ENCODE peak calls at places on chromosomes 3 and 15, in five cellular contexts. S is endothelial cell of umbilical vein, Y is HepG2, I is SK-N-SH, V is WTC11. E is an unnamed sample.

GRCh38 chr15:48866141-48866563 is 11.8 kb upstream of the EID1 start:
- DNase-seq in I (no peak), Y (no peak), V (no peak), S (no peak), E (no peak)

GRCh38 chr3:55804170-55805095 is 317.3 kb upstream of the WNT5A start:
- DNase-seq in I (no peak), V (no peak), S (no peak), Y (no peak), E (no peak)

GRCh38 chr3:34275811-34276210 is 477.4 kb downstream of the PDCD6IP start:
- DNase-seq in S (no peak), V (no peak), Y (no peak), I (no peak), E (no peak)

GRCh38 chr3:135081451-135082434 is 286.7 kb downstream of the EPHB1 start:
- DNase-seq in I (no peak), Y (no peak), S (no peak), V (no peak), E (no peak)

GRCh38 chr15:68612979-68613740 is 34.4 kb downstream of the CORO2B start:
- DNase-seq in S (no peak), I (no peak), Y (no peak), V (no peak), E (peak)

GRCh38 chr15:45521596-45522167 is 873 bp downstream of the SLC30A4 start:
- DNase-seq in S (peak), Y (peak), I (no peak), V (no peak), E (no peak)

GRCh38 chr3:177144922-177145321 is 52.4 kb downstream of the TBL1XR1 start:
- DNase-seq in S (no peak), I (no peak), V (no peak), Y (no peak), E (no peak)

GRCh38 chr3:122956685-122957455 is 70.7 kb downstream of the SEMA5B start:
- DNase-seq in S (no peak), Y (no peak), I (no peak), V (peak), E (no peak)

GRCh38 chr3:38314112-38314766 is 32.1 kb downstream of the SLC22A14 start:
- DNase-seq in S (no peak), V (no peak), I (peak), Y (no peak), E (no peak)

GRCh38 chr15:68223171-68223570 is 6.4 kb downstream of the CLN6 start:
- DNase-seq in I (no peak), V (no peak), Y (no peak), S (no peak), E (no peak)

GRCh38 chr3:142929109-142929508 is 34.4 kb downstream of the PAQR9 start:
- DNase-seq in V (peak), I (no peak), S (peak), Y (peak), E (peak)

GRCh38 chr3:184155644-184156521 is 706 bp downstream of the DVL3 start:
- DNase-seq in Y (peak), I (peak), V (peak), S (peak), E (no peak)

GRCh38 chr3:14925729-14926591 is 21.4 kb upstream of the NR2C2 start:
- DNase-seq in I (peak), Y (peak), V (no peak), S (peak), E (peak)

GRCh38 chr3:128992926-128993460 is 883 bp downstream of the CFAP92 start:
- DNase-seq in I (no peak), Y (no peak), V (peak), S (no peak), E (no peak)

GRCh38 chr15:85825719-85826118 is 31.0 kb upstream of the KLHL25 start:
- DNase-seq in Y (no peak), S (no peak), I (no peak), V (no peak), E (no peak)

GRCh38 chr15:60635507-60636352 is 156.8 kb upstream of the ICE2 start:
- DNase-seq in S (peak), V (no peak), Y (no peak), I (no peak), E (no peak)

DNA sequence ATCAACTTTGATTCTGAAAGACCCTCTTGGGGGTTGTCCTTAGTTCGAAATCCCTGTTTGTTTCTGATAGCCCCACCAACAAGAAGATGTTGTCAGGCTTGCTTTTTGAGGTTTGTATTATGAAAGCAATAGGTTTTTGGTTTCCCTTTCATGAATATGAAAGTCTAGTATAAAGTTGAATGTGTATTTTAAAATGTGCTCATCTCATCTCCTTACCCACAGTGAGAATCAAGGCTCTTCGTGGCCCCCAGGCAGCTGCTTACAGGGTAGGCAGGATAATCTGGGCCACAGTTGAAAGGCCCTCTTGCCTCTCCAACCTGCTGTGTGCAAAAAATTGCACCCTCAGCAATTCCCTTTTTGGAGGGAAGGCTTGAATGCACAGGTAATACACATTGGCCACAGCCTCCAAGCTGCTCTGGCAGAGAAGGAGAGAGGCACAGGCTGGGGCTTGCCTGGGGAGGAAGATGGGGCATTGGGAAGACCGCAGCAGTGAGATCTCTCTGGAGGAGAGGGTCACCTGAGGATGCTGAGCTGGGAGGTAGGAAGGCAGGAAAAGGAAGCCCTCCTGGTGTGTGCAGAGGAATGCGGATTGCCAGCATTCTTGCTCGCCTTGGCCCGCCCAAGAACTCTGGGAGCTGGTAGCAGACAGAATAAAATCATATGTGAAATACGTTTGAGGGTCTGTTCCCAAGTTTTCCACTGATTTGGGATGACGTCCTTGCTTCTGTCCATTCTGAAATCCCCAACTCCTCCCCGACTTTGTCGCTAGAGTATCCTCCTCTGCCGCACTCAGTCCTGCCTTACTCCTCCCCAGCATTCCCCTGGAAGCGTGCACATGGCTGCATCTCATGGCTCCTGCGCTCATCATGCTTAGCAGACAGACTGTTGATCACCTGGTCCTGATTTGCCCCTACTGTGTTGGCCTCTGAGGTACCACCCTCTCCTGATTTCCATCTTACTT is 196.4 kb downstream of the RPLP1 start:
- DNase-seq in S (no peak), I (no peak), V (peak), Y (no peak), E (no peak)
- TF ChIP-seq MAX in S (no peak), I (no peak), V (peak), Y (no peak), E (no peak)

GRCh38 chr3:114518409-114518808 is 224.6 kb downstream of the TIGIT start:
- DNase-seq in I (no peak), V (no peak), Y (no peak), S (no peak), E (no peak)

GRCh38 chr3:114525278-114525677 is 231.4 kb downstream of the TIGIT start:
- DNase-seq in I (no peak), S (no peak), V (no peak), Y (no peak), E (no peak)

GRCh38 chr3:114519415-114519814 is 225.6 kb downstream of the TIGIT start:
- DNase-seq in I (peak), Y (no peak), S (peak), V (peak), E (peak)
- TF ChIP-seq MAX in I (no peak), Y (no peak), S (no peak), V (no peak), E (no peak)

GRCh38 chr15:78663703-78664102 is 22.7 kb upstream of the CHRNB4 start:
- DNase-seq in V (no peak), I (no peak), Y (no peak), S (no peak), E (no peak)
- TF ChIP-seq MAX in V (no peak), I (no peak), Y (no peak), S (no peak), E (no peak)

GRCh38 chr15:58525926-58526538 is 94.2 kb downstream of the LIPC start:
- DNase-seq in Y (no peak), I (no peak), S (no peak), V (no peak), E (no peak)

GRCh38 chr15:58523634-58524033 is 91.8 kb downstream of the LIPC start:
- DNase-seq in Y (no peak), S (no peak), V (no peak), I (no peak), E (no peak)

GRCh38 chr15:58522391-58522790 is 90.6 kb downstream of the LIPC start:
- DNase-seq in S (no peak), I (no peak), Y (no peak), V (no peak), E (no peak)

GRCh38 chr15:58522865-58523264 is 91.1 kb downstream of the LIPC start:
- DNase-seq in V (no peak), S (no peak), I (no peak), Y (no peak), E (no peak)

GRCh38 chr15:58524247-58524646 is 92.5 kb downstream of the LIPC start:
- DNase-seq in V (no peak), I (no peak), Y (peak), S (no peak), E (no peak)
- TF ChIP-seq MAX in V (no peak), I (no peak), Y (no peak), S (no peak), E (no peak)

DNA sequence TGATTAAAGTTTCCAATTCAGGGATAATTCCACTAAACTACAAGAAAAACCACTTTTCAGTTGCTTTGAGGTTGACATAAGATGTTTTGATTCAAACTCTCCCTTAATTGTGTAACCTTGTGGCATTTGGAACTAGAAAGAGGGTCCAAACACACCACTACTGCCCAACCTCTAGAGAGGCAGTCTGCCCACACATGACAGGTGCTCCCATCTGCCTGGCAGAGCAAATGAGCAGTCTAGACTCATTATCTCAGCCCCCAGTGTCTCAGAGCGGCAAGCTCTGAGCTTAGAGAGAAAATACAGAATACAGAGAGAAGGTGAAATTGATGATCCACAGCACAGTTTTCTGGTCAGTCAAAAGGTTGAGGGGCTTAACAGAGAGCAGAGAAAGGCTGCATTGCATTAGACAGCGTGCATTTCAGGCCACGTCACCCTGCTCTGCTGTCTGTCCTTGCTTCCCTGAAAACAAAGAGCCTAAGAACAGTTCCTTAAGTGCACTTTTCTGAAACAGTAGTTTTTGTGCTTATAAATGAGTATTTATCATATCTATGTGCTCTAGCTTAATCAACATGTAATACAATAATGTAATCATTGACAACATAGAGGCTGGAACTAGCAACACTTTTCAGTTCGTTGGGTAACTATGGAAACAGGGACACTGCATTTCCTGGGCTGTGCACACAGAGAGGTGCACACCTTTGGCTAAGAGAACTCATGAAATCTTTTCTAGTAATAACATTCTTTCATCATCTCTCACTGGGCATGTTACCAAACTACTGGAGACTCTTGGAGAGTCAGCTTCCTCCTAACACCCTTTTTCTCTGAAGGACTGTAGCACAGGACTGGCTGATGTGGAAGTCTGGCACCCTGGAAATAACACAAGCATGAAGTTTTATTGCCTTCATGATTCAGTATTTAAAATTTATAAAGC is 135.3 kb downstream of the KCNMB2 start:
- DNase-seq in I (no peak), S (no peak), V (no peak), Y (no peak), E (no peak)
- TF ChIP-seq MAX in I (no peak), S (no peak), V (no peak), Y (no peak), E (no peak)